ENCODE peak calls at places on chromosomes 13 and 19, in ten cellular contexts. S, K, F, E, A, H, P, G, R and T are unnamed samples.

GRCh38 chr13:46953331-46953730 is 56.5 kb upstream of the HTR2A start:
- DNase-seq in S (peak), K (no peak), F (no peak), E (no peak), A (no peak), H (no peak), P (no peak), G (no peak), R (no peak), T (no peak)

GRCh38 chr13:95295026-95295425 is 6.2 kb downstream of the ABCC4 start:
- DNase-seq in S (no peak), K (no peak), F (no peak), E (no peak), A (no peak), H (no peak), P (no peak), G (no peak), R (no peak), T (no peak)

GRCh38 chr13:51764184-51765141 is 39.5 kb downstream of the DHRS12 start:
- DNase-seq in S (peak), K (peak), F (no peak), E (peak), A (peak), H (no peak), P (peak), G (peak), R (no peak), T (peak)

GRCh38 chr19:40623403-40624239 is 22.5 kb downstream of the LTBP4 start:
- DNase-seq in S (no peak), K (peak), F (no peak), E (no peak), A (peak), H (no peak), P (no peak), G (no peak), R (no peak), T (no peak)

GRCh38 chr13:94322925-94323324 is 156.6 kb downstream of the DCT start:
- DNase-seq in S (no peak), K (no peak), F (no peak), E (no peak), A (no peak), H (no peak), P (no peak), G (no peak), R (no peak), T (peak)

GRCh38 chr13:85742355-85742754 is 56.9 kb downstream of the SLITRK6 start:
- DNase-seq in S (no peak), K (no peak), F (no peak), E (no peak), A (no peak), H (no peak), P (no peak), G (no peak), R (no peak), T (no peak)

GRCh38 chr13:50928609-50929274 is 19.2 kb downstream of the RNASEH2B start:
- DNase-seq in S (no peak), K (no peak), F (no peak), E (no peak), A (no peak), H (no peak), P (no peak), G (no peak), R (no peak), T (no peak)

GRCh38 chr19:19652482-19653295 is 9.2 kb upstream of the GMIP start:
- DNase-seq in S (no peak), K (peak), F (no peak), E (no peak), A (peak), H (no peak), P (no peak), G (no peak), R (no peak), T (peak)

GRCh38 chr13:39362652-39363390 is 240.2 kb downstream of the LHFPL6 start:
- DNase-seq in S (no peak), K (no peak), F (no peak), E (no peak), A (peak), H (no peak), P (no peak), G (no peak), R (no peak), T (peak)

GRCh38 chr13:59120297-59120843 is 1043.4 kb downstream of the DIAPH3 start:
- DNase-seq in S (no peak), K (peak), F (no peak), E (no peak), A (peak), H (no peak), P (no peak), G (no peak), R (no peak), T (no peak)

GRCh38 chr13:98150836-98151489 is 8.1 kb downstream of the FARP1 start:
- DNase-seq in S (peak), K (no peak), F (no peak), E (no peak), A (no peak), H (no peak), P (no peak), G (no peak), R (no peak), T (no peak)

GRCh38 chr13:94329754-94330551 is 149.5 kb downstream of the DCT start:
- DNase-seq in S (no peak), K (peak), F (peak), E (no peak), A (peak), H (peak), P (no peak), G (no peak), R (no peak), T (peak)

GRCh38 chr13:73704587-73704986 is 429.6 kb downstream of the KLF12 start:
- DNase-seq in S (no peak), K (no peak), F (no peak), E (no peak), A (no peak), H (no peak), P (no peak), G (no peak), R (no peak), T (no peak)

GRCh38 chr13:37681295-37682032 is 82.9 kb upstream of the POSTN start:
- DNase-seq in S (no peak), K (peak), F (peak), E (no peak), A (peak), H (no peak), P (no peak), G (no peak), R (no peak), T (peak)

GRCh38 chr13:27339299-27339698 is 68.7 kb downstream of the RASL11A start:
- DNase-seq in S (peak), K (peak), F (no peak), E (no peak), A (peak), H (no peak), P (no peak), G (no peak), R (no peak), T (peak)

GRCh38 chr19:46015961-46016425 is 6.9 kb downstream of the PGLYRP1 start:
- DNase-seq in S (no peak), K (no peak), F (no peak), E (no peak), A (no peak), H (no peak), P (no peak), G (no peak), R (no peak), T (no peak)

GRCh38 chr13:98697833-98698232 is 54.6 kb downstream of the SLC15A1 start:
- DNase-seq in S (no peak), K (no peak), F (no peak), E (no peak), A (no peak), H (no peak), P (no peak), G (no peak), R (no peak), T (no peak)

GRCh38 chr19:18551631-18552030 is 6.0 kb upstream of the KXD1 start:
- DNase-seq in S (no peak), K (no peak), F (no peak), E (no peak), A (no peak), H (no peak), P (no peak), G (no peak), R (no peak), T (no peak)

GRCh38 chr13:110561335-110562033 is at the start of gene RAB20:
- DNase-seq in S (peak), K (peak), F (no peak), E (peak), A (peak), H (peak), P (peak), G (peak), R (peak), T (peak)

GRCh38 chr13:27406178-27406939 is 18.1 kb upstream of the GTF3A start:
- DNase-seq in S (peak), K (peak), F (no peak), E (no peak), A (peak), H (peak), P (no peak), G (no peak), R (no peak), T (peak)

GRCh38 chr19:2840794-2841790 is at the start of gene ZNF555:
- DNase-seq in S (peak), K (peak), F (peak), E (peak), A (peak), H (peak), P (peak), G (peak), R (peak), T (peak)

GRCh38 chr13:43698009-43698408 is 88.8 kb downstream of the ENOX1 start:
- DNase-seq in S (peak), K (no peak), F (no peak), E (no peak), A (no peak), H (no peak), P (no peak), G (no peak), R (no peak), T (no peak)

GRCh38 chr13:24693862-24694471 is 13.8 kb downstream of the ATP12A start:
- DNase-seq in S (peak), K (peak), F (no peak), E (no peak), A (peak), H (peak), P (no peak), G (no peak), R (no peak), T (peak)

GRCh38 chr19:43316591-43317319 is 36.7 kb upstream of the CD177 start:
- DNase-seq in S (peak), K (peak), F (no peak), E (no peak), A (peak), H (no peak), P (no peak), G (peak), R (no peak), T (no peak)
- TF ChIP-seq CTCF in S (peak), K (peak), F (peak), E (no peak), A (peak), H (no peak), P (no peak), G (peak), R (no peak), T (peak)

GRCh38 chr19:10724573-10725071 is 6.7 kb downstream of the DNM2 start:
- DNase-seq in S (no peak), K (peak), F (peak), E (no peak), A (no peak), H (no peak), P (no peak), G (no peak), R (no peak), T (peak)

GRCh38 chr19:10726268-10726667 is 8.4 kb downstream of the DNM2 start:
- DNase-seq in S (no peak), K (no peak), F (no peak), E (no peak), A (no peak), H (peak), P (no peak), G (no peak), R (no peak), T (no peak)

GRCh38 chr19:10725415-10725814 is 7.5 kb downstream of the DNM2 start:
- DNase-seq in S (no peak), K (no peak), F (no peak), E (no peak), A (no peak), H (no peak), P (no peak), G (no peak), R (no peak), T (no peak)

GRCh38 chr19:10729406-10729805 is 11.5 kb downstream of the DNM2 start:
- DNase-seq in S (no peak), K (no peak), F (no peak), E (no peak), A (no peak), H (no peak), P (no peak), G (no peak), R (no peak), T (no peak)

DNA sequence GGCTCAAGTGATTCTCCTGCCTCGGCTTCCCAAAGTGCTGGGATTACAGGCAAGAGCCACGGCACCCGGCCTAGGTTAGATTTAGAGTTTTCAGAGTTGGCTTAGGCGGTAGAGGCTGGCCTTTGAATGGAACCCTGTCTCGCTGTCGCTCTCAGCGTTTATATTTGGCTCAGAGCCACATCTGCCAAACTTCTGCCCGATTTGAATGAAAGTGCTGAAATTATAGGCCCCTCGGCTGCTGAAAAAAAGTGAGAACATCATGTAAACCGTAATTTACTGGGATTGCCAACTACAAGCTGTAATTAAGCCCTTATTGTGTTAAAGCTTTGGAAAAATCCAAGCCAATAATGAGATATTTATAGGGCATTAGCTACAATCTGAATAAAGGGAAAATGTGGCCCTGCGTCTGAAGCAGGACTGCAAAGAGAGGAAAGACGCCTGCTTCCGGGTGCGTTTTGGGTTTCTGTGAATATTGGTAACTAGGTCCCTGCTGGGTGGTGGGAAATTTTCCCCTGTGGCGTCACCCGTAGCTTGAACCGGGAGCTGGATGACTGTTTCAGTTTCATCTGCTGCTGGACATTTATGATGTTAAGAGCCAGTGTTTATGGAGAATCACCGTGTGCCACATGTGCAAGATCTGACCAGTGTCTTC is 9.8 kb downstream of the DNM2 start:
- DNase-seq in S (no peak), K (no peak), F (no peak), E (no peak), A (no peak), H (no peak), P (no peak), G (no peak), R (no peak), T (peak)
- H3K4me3 ChIP-seq in S (no peak), K (no peak), F (no peak), E (no peak), A (no peak), H (no peak), P (no peak), G (no peak), R (no peak), T (no peak)

GRCh38 chr13:65615506-65615905 is 1614.6 kb downstream of the PCDH9 start:
- DNase-seq in S (no peak), K (no peak), F (no peak), E (no peak), A (no peak), H (no peak), P (no peak), G (no peak), R (no peak), T (no peak)

DNA sequence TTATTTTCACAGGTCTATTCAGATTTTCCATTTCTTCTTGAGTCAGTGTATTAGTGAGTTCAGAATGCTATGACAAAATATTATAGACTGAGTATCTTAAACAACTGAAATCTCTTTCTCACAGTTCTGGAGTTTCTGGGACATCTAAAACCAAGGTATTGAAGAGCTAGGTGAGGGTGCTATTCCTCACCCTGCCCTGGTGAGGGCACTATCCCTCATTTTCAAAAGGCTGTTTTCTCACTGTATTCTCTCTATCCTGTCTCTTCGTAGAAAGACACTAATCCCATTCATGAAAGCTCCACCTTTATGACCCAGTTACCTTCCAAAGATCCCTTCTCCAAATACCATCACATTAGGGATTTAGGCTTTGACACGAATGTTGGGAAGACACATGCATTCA is 1617.1 kb downstream of the PCDH9 start:
- DNase-seq in S (no peak), K (no peak), F (no peak), E (no peak), A (no peak), H (no peak), P (no peak), G (no peak), R (no peak), T (no peak)
- TF ChIP-seq CTCF in S (peak), K (peak), F (no peak), E (no peak), A (no peak), H (no peak), P (no peak), G (no peak), R (no peak), T (peak)

DNA sequence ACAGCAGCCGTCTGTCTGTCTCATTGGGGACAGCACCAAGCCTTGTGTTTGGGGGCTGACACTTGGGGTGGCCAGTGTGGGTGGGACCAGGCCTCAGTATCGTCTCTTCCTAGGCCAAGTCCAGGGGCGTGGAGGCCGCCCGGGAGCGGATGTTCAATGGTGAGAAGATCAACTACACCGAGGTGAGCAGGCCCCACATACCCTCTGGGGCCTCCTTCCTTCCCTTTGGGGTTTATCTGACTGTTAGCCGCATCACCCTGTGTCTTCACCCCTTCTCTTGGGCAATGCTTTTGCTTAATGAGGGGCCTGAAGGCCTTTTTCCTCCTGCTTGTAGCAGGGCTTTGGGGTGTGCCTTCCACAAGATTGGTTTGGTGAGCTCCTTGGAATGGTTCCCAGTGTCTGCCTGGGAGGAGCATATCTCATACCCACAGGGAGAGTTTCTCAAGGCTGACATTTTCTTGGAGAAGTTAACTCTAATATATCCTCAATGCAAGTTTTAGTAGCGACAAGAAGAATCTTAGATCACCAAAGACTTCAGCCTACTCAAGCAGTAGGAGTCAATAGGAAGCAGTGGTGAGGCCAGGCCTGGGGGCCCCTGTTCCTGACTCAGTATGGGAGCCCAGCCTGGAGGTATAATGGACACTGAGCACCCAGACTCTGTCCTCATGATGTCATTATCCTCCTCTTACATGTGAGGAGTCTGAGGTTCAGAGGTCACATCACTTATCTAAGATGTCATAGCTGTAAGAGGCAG is 1.9 kb downstream of the GPI start:
- DNase-seq in S (no peak), K (peak), F (no peak), E (no peak), A (peak), H (no peak), P (no peak), G (no peak), R (no peak), T (peak)
- H3K4me3 ChIP-seq in S (peak), K (peak), F (peak), E (peak), A (peak), H (no peak), P (no peak), G (no peak), R (no peak), T (peak)

GRCh38 chr19:55365245-55365644 is 2.2 kb upstream of the GARIN5B start:
- DNase-seq in S (no peak), K (no peak), F (no peak), E (no peak), A (no peak), H (no peak), P (no peak), G (no peak), R (no peak), T (no peak)

GRCh38 chr19:55368701-55369563 is 1.3 kb downstream of the IL11 start:
- DNase-seq in S (no peak), K (peak), F (no peak), E (no peak), A (peak), H (no peak), P (no peak), G (no peak), R (no peak), T (peak)

GRCh38 chr19:55365922-55366321 is 2.9 kb upstream of the GARIN5B start:
- DNase-seq in S (no peak), K (no peak), F (no peak), E (no peak), A (no peak), H (no peak), P (no peak), G (no peak), R (no peak), T (no peak)

GRCh38 chr19:55368106-55368505 is 2.2 kb downstream of the IL11 start:
- DNase-seq in S (no peak), K (no peak), F (no peak), E (no peak), A (no peak), H (no peak), P (no peak), G (no peak), R (no peak), T (no peak)

GRCh38 chr19:55366790-55367189 is 3.5 kb downstream of the IL11 start:
- DNase-seq in S (no peak), K (no peak), F (no peak), E (no peak), A (no peak), H (no peak), P (no peak), G (no peak), R (no peak), T (no peak)
- TF ChIP-seq CTCF in S (no peak), K (no peak), F (no peak), E (no peak), A (no peak), H (no peak), P (no peak), G (no peak), R (no peak), T (no peak)

GRCh38 chr19:49165865-49166301 is 8.3 kb downstream of the TRPM4 start:
- DNase-seq in S (no peak), K (no peak), F (no peak), E (no peak), A (no peak), H (no peak), P (no peak), G (no peak), R (no peak), T (no peak)
- H3K4me3 ChIP-seq in S (no peak), K (no peak), F (no peak), E (peak), A (no peak), H (no peak), P (no peak), G (no peak), R (no peak), T (no peak)

GRCh38 chr19:32104465-32105235 is 240.8 kb upstream of the ZNF507 start:
- DNase-seq in S (no peak), K (no peak), F (no peak), E (no peak), A (no peak), H (peak), P (no peak), G (no peak), R (no peak), T (no peak)
- TF ChIP-seq CTCF in S (no peak), K (no peak), F (no peak), E (no peak), A (no peak), H (no peak), P (no peak), G (no peak), R (no peak), T (no peak)

GRCh38 chr13:81021284-81021683 is 680.4 kb upstream of the SPRY2 start:
- DNase-seq in S (no peak), K (no peak), F (no peak), E (no peak), A (no peak), H (no peak), P (no peak), G (no peak), R (no peak), T (no peak)

GRCh38 chr13:81020010-81020409 is 679.1 kb upstream of the SPRY2 start:
- DNase-seq in S (no peak), K (no peak), F (no peak), E (no peak), A (no peak), H (no peak), P (no peak), G (no peak), R (no peak), T (no peak)

DNA sequence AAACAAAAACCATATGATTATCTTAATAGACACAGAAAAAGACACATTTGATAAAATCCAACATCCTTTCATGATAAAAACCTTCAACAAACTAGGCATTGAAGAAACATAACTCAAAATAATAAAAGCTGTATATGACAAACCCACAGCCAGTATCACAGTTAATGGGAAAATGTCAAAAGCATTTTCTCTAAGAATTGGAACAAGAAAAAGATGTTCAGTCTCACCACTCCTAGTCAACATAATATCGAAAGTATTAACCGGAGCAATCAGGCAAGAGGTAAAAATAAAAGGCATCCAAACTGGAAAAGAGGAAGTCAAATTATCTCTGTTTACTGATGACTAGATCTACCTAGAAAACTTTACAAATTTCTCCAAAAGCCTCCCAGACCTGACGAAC is 684.2 kb upstream of the SPRY2 start:
- DNase-seq in S (no peak), K (no peak), F (no peak), E (no peak), A (no peak), H (no peak), P (no peak), G (no peak), R (no peak), T (no peak)
- H3K4me3 ChIP-seq in S (no peak), K (no peak), F (no peak), E (no peak), A (no peak), H (no peak), P (no peak), G (no peak), R (no peak), T (no peak)